ENCODE peak calls at places on chromosomes 7 and 10, in eight cellular contexts. U is HFF-Myc, W is kidney, J is right cardiac atrium, Q is RWPE2, H is AG09309, K is lower lobe of right lung, G is Panc1. F is an unnamed sample.

GRCh38 chr7:97971120-97971989 is 18.6 kb downstream of the OCM2 start:
- DNase-seq in U (no peak), W (no peak), J (no peak), Q (no peak), H (no peak), K (no peak), G (no peak), F (peak; percentile 33)

GRCh38 chr7:16812542-16813231 is 7.9 kb upstream of the AGR2 start:
- DNase-seq in U (no peak), W (no peak), J (no peak), Q (no peak), H (no peak), K (no peak), G (no peak), F (no peak)

GRCh38 chr7:30029696-30030095 is 1.5 kb downstream of the PLEKHA8 start:
- DNase-seq in U (no peak), W (no peak), J (no peak), Q (no peak), H (no peak), K (no peak), G (no peak), F (peak; percentile 28)

GRCh38 chr7:5695037-5695708 is 86.3 kb downstream of the RNF216 start:
- DNase-seq in U (peak; percentile 70), W (peak; percentile 83), J (no peak), Q (no peak), H (no peak), K (no peak), G (no peak), F (peak; percentile 75)

GRCh38 chr7:2477447-2478386 is 1.5 kb upstream of the GRIFIN start:
- DNase-seq in U (no peak), W (peak; percentile 90), J (peak; percentile 65), Q (peak; percentile 58), H (no peak), K (peak; percentile 81), G (no peak), F (peak; percentile 75)

GRCh38 chr10:7525314-7526016 is 114.6 kb upstream of the SFMBT2 start:
- DNase-seq in U (peak; percentile 62), W (no peak), J (no peak), Q (no peak), H (peak; percentile 40), K (no peak), G (peak; percentile 62), F (peak; percentile 91)

GRCh38 chr10:128877141-128877540 is 589.9 kb upstream of the MGMT start:
- DNase-seq in U (no peak), W (no peak), J (no peak), Q (no peak), H (no peak), K (no peak), G (no peak), F (no peak)

GRCh38 chr7:1232623-1233327 is at the start of gene UNCX:
- DNase-seq in U (no peak), W (peak; percentile 62), J (no peak), Q (peak; percentile 61), H (no peak), K (no peak), G (no peak), F (no peak)

GRCh38 chr10:130934333-130935035 is 377.0 kb downstream of the TCERG1L start:
- DNase-seq in U (no peak), W (no peak), J (no peak), Q (no peak), H (no peak), K (no peak), G (no peak), F (no peak)

GRCh38 chr7:120714945-120715344 is 143.0 kb downstream of the TSPAN12 start:
- DNase-seq in U (no peak), W (no peak), J (no peak), Q (no peak), H (no peak), K (no peak), G (no peak), F (no peak)

GRCh38 chr7:34073676-34074075 is 168.3 kb downstream of the BMPER start:
- DNase-seq in U (no peak), W (peak; percentile 70), J (peak; percentile 41), Q (no peak), H (no peak), K (no peak), G (no peak), F (no peak)

GRCh38 chr10:16606421-16606820 is 84.7 kb upstream of the C1QL3 start:
- DNase-seq in U (peak; percentile 62), W (no peak), J (no peak), Q (no peak), H (no peak), K (no peak), G (no peak), F (no peak)

GRCh38 chr7:27434729-27435400 is 192.3 kb downstream of the EVX1 start:
- DNase-seq in U (peak; percentile 69), W (no peak), J (no peak), Q (no peak), H (no peak), K (no peak), G (no peak), F (no peak)

GRCh38 chr7:32072397-32072796 is 2.2 kb upstream of the PDE1C start:
- DNase-seq in U (no peak), W (no peak), J (no peak), Q (no peak), H (no peak), K (no peak), G (no peak), F (no peak)

GRCh38 chr10:68561804-68562649 is 1.9 kb downstream of the TET1 start:
- DNase-seq in U (no peak), W (no peak), J (no peak), Q (no peak), H (no peak), K (no peak), G (no peak), F (no peak)

GRCh38 chr10:132630666-132631347 is 93.2 kb downstream of the INPP5A start:
- DNase-seq in U (no peak), W (peak; percentile 83), J (peak; percentile 90), Q (peak; percentile 53), H (no peak), K (peak; percentile 51), G (no peak), F (no peak)

GRCh38 chr7:32479574-32480200 is 10.5 kb downstream of the LSM5 start:
- DNase-seq in U (no peak), W (no peak), J (no peak), Q (no peak), H (no peak), K (no peak), G (no peak), F (peak; percentile 79)

GRCh38 chr10:88879754-88880286 is at the start of gene STAMBPL1:
- DNase-seq in U (no peak), W (no peak), J (no peak), Q (no peak), H (no peak), K (no peak), G (peak; percentile 25), F (no peak)

GRCh38 chr10:44071479-44071878 is 313.4 kb downstream of the CXCL12 start:
- DNase-seq in U (peak; percentile 66), W (no peak), J (no peak), Q (no peak), H (peak; percentile 85), K (no peak), G (no peak), F (peak; percentile 83)

GRCh38 chr7:107388604-107389003 is 81.3 kb upstream of the GPR22 start:
- DNase-seq in U (no peak), W (no peak), J (no peak), Q (no peak), H (no peak), K (no peak), G (no peak), F (no peak)
- H3K4me3 ChIP-seq in U (no peak overlapping the region), W (no peak overlapping the region), J (no peak overlapping the region), Q (no peak overlapping the region), H (no peak overlapping the region), K (no peak overlapping the region), G (no peak overlapping the region), F (no peak overlapping the region)

GRCh38 chr7:134646425-134647305 is at the start of gene BPGM:
- DNase-seq in U (peak; percentile 100), W (peak; percentile 98), J (peak; percentile 95), Q (peak; percentile 94), H (peak; percentile 100), K (peak; percentile 95), G (peak; percentile 100), F (peak; percentile 100)
- H3K4me3 ChIP-seq in U (peak within 1 kb of the TSS; percentile 91), W (peak within 1 kb of the TSS; percentile 98), J (peak within 1 kb of the TSS; percentile 98), Q (peak within 1 kb of the TSS; percentile 54), H (peak within 1 kb of the TSS; percentile 81), K (peak within 1 kb of the TSS; percentile 83), G (peak within 1 kb of the TSS; percentile 70), F (peak within 1 kb of the TSS; percentile 95)

DNA sequence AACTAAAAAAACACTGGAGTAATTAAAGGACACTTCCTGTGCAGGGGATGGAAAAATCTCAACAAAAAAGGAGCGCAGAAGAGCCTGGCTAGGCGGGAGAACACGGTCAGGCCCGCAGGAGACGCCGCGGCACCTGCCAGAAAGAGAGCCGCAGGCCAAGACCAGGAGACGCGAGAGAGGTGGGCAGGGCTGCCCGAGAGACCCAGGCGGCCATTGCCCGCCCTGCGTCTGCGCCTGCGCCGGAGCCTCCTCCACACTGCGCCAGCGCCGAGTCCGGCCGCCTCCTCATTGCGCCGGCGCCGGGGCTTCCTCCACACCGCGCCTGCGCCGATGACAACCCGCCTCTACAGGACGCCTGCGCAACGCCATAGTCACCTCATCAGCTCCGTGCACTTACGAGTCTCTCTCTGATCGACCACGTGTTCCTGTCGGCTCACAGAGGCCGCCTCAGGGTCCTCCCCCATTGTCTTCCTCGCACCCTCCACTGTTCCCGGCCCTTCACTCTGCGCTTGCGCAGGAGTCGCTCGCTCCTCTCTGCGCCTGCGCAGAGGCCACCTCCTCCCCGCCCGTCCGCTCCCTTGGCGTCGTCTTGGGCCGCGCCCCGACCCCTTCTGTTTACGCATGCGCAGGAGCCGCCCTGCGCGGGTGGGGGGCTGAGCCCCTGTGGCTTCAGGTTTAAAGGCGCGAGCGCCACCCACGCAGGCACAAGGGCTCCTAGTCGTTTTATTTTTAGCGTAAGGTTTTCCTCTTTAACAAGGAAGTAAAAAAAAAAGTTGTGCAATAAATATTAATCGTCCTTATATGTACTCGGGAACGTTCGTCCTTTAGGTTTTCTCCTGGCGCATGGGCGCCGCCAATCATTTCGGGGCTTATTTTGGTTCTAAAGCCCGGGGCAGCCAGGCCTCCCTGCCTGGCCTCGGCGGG is 43.2 kb upstream of the FAM20C start:
- DNase-seq in U (peak; percentile 96), W (peak; percentile 99), J (peak; percentile 97), Q (peak; percentile 96), H (peak; percentile 98), K (peak; percentile 98), G (peak; percentile 97), F (peak; percentile 100)
- H3K4me3 ChIP-seq in U (peak overlapping the region; percentile 48), W (peak overlapping the region; percentile 70), J (peak overlapping the region; percentile 68), Q (peak overlapping the region; percentile 47), H (peak overlapping the region; percentile 68), K (peak overlapping the region; percentile 65), G (peak overlapping the region; percentile 84), F (peak overlapping the region; percentile 87)

DNA sequence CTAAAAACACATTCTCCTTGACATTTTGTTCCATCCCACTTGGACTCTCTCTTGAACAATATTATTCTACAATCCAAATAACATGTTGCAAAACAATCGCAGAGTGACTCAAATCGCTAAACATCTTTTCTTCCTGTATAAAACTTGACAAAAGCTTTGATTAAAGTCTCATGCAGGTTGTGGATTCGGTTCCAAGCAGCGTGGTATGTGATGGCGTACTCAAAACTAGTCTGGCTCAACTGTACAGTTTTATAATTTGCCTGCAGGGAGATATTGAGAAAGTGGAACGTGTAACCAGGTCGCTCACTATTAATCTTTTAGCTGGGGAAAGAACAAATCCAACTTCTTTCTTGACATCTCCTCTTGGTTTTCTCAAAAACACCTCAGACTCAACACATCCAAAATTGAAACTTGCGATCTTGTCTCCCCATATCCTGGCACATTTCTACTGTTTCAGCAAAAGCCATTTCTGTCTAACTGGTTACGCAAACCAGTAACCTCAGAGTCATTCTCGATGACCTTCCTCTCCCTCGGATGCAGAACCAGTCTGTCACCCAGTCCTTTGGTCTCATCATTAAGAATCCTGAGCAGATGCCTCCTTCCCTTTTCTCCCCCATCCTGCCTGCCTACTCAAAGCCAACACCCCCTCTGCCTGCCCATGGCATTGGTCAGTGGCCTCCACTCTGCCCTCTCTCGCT is 100.1 kb downstream of the CACNB2 start:
- DNase-seq in U (no peak), W (no peak), J (no peak), Q (no peak), H (no peak), K (no peak), G (no peak), F (no peak)
- H3K4me3 ChIP-seq in U (no peak overlapping the region), W (no peak overlapping the region), J (no peak overlapping the region), Q (no peak overlapping the region), H (no peak overlapping the region), K (no peak overlapping the region), G (no peak overlapping the region), F (peak overlapping the region; percentile 54)